ENCODE peak calls at places on chromosomes 7 and 10, in nine cellular contexts. F, Y, X, D, K, A, R, I and C are unnamed samples.

GRCh38 chr7:85234746-85235145 is 47.9 kb upstream of the SEMA3D start:
- DNase-seq in Y (no peak), A (no peak), I (no peak), F (no peak), D (no peak), K (no peak), R (no peak), X (no peak), C (no peak)

GRCh38 chr7:1227814-1228534 is 4.7 kb upstream of the UNCX start:
- DNase-seq in I (no peak), K (no peak), Y (no peak), D (no peak), X (no peak), A (peak; percentile 36), F (no peak), R (no peak), C (no peak)

GRCh38 chr7:106609416-106609815 is 51.5 kb downstream of the CCDC71L start:
- DNase-seq in A (no peak), K (peak; percentile 43), X (no peak), D (no peak), Y (no peak), I (no peak), F (no peak), R (no peak), C (no peak)

GRCh38 chr10:110648743-110649651 is 4.9 kb downstream of the RBM20 start:
- DNase-seq in X (no peak), R (no peak), D (no peak), F (no peak), A (no peak), I (no peak), K (no peak), Y (no peak), C (no peak)

GRCh38 chr10:52782554-52782953 is 10.0 kb upstream of the MBL2 start:
- DNase-seq in Y (no peak), K (no peak), D (no peak), R (no peak), I (no peak), A (no peak), F (no peak), X (no peak), C (no peak)

GRCh38 chr7:26199301-26200112 is 1.0 kb downstream of the HNRNPA2B1 start:
- DNase-seq in A (peak; percentile 87), I (peak; percentile 71), F (no peak), R (peak; percentile 70), Y (peak; percentile 72), X (no peak), D (peak; percentile 44), K (no peak), C (peak; percentile 79)

GRCh38 chr10:9833871-9834454 is 1183.7 kb upstream of the CELF2 start:
- DNase-seq in K (no peak), Y (no peak), F (no peak), A (peak; percentile 58), R (no peak), I (no peak), D (no peak), X (no peak), C (no peak)

GRCh38 chr10:98511861-98512260 is 65.1 kb upstream of the HPS1 start:
- DNase-seq in K (no peak), R (no peak), I (no peak), A (no peak), D (no peak), Y (no peak), F (no peak), X (no peak), C (no peak)

GRCh38 chr10:24882047-24882698 is 70.2 kb downstream of the PRTFDC1 start:
- DNase-seq in D (no peak), R (no peak), K (no peak), I (peak; percentile 45), A (no peak), X (no peak), Y (no peak), F (no peak), C (no peak)

GRCh38 chr7:1567082-1567771 is 2.6 kb downstream of the PSMG3 start:
- DNase-seq in K (no peak), F (no peak), X (no peak), Y (no peak), R (no peak), D (peak; percentile 40), I (no peak), A (peak; percentile 61), C (peak; percentile 68)

GRCh38 chr10:29728541-29729049 is 93.8 kb upstream of the SVIL start:
- DNase-seq in K (no peak), X (no peak), A (no peak), R (no peak), F (no peak), Y (no peak), I (no peak), D (no peak), C (no peak)
- H3K27ac ChIP-seq in K (no peak overlapping the region), X (no peak overlapping the region), A (no peak overlapping the region), R (peak overlapping the region; percentile 99), F (no peak overlapping the region), Y (no peak overlapping the region), I (no peak overlapping the region), D (no peak overlapping the region), C (peak overlapping the region; percentile 98)

GRCh38 chr10:129877773-129878371 is 86.2 kb downstream of the EBF3 start:
- DNase-seq in D (no peak), X (peak; percentile 8), I (peak; percentile 41), F (no peak), R (no peak), Y (no peak), A (no peak), K (no peak), C (no peak)
- TF ChIP-seq CTCF in D (no peak), X (peak; percentile 88), I (peak; percentile 42), F (peak; percentile 63), R (peak; percentile 17), Y (peak; percentile 52), A (peak; percentile 40), K (peak; percentile 10), C (no peak)

DNA sequence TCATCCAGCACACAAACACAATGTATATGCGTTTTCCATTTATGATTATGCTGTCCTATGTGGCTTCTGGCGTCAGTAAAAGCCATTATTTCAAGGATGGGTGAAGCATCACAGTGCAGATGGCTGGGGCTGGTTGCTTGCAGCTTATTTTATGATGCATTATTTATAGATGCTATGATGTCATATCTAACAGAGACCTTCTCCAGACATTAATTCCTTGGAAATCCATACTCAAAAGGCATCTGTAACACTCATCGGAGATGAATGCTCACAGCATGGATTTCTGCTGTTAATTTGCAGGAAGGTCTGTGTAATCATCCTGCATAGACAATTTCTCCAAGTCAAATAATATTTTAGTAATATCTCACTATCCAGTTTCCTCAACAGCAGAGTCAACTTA is 7.2 kb downstream of the RGS10 start:
- DNase-seq in K (no peak), D (no peak), I (no peak), R (no peak), X (no peak), A (no peak), F (no peak), Y (no peak), C (no peak)
- H3K27me3 ChIP-seq in K (no peaks in the 10 kb centered on the region), D (no peaks in the 10 kb centered on the region), I (no peaks in the 10 kb centered on the region), R (no peaks in the 10 kb centered on the region), X (no peaks in the 10 kb centered on the region), A (no peaks in the 10 kb centered on the region), F (no peaks in the 10 kb centered on the region), Y (no peaks in the 10 kb centered on the region), C (no peaks in the 10 kb centered on the region)

DNA sequence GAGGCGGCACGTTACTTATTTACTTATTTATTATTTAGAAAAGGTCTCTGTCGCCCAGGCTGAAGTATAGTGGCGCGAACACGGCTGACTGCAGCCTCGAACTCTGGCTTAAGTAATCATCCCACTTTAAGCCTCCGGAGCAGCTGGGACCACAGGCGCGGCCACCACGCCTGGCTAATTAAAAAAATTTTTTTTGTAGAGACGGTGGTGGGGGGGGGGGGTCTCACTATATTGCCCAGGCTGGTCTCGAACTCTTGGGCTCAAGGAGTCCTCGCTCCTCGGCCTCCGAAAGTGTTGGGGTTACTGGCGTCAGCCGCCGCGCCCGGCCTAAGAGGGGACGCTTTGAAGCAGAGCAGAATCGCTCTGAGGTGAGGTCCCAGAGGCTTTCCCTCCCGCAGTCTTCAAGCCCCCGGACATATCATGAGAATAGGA is 675 bp upstream of the FRAT2 start:
- DNase-seq in K (no peak), F (no peak), D (no peak), Y (no peak), I (no peak), X (no peak), R (no peak), A (peak; percentile 82), C (no peak)
- H3K27ac ChIP-seq in K (no peak overlapping the region), F (peak overlapping the region; percentile 93), D (peak overlapping the region; percentile 88), Y (peak overlapping the region; percentile 94), I (peak overlapping the region; percentile 97), X (peak overlapping the region; percentile 91), R (peak overlapping the region; percentile 91), A (peak overlapping the region; percentile 99), C (peak overlapping the region; percentile 98)